ENCODE peak calls at places on chromosomes 12 and 14, in five cellular contexts. One of them, this sample, is unnamed.

GRCh38 chr12:52713960-52714886 is 10.9 kb upstream of the KRT77 start:
- DNase-seq in CD14-positive monocyte: no peak
- DNase-seq in stimulated activated CD8-positive, alpha-beta memory T cell treated with anti-CD3 and anti-CD28 coated beads, Interleukin-4, amount 100 ng/mL, for 48 hours: peak; percentile 60
- DNase-seq in effector CD8-positive, alpha-beta T cell: no peak
- DNase-seq in MM.1S: no peak
- DNase-seq in this sample: peak; percentile 24

GRCh38 chr12:93219947-93220346 is 157.8 kb upstream of the NUDT4 start:
- DNase-seq in MM.1S: no peak
- DNase-seq in CD14-positive monocyte: no peak
- DNase-seq in effector CD8-positive, alpha-beta T cell: no peak
- DNase-seq in stimulated activated CD8-positive, alpha-beta memory T cell treated with anti-CD3 and anti-CD28 coated beads, Interleukin-4, amount 100 ng/mL, for 48 hours: no peak
- DNase-seq in this sample: no peak

GRCh38 chr12:130870442-130871285 is 1.2 kb upstream of the RAN start:
- DNase-seq in MM.1S: peak; percentile 59
- DNase-seq in effector CD8-positive, alpha-beta T cell: peak; percentile 41
- DNase-seq in CD14-positive monocyte: peak; percentile 76
- DNase-seq in stimulated activated CD8-positive, alpha-beta memory T cell treated with anti-CD3 and anti-CD28 coated beads, Interleukin-4, amount 100 ng/mL, for 48 hours: peak; percentile 79
- DNase-seq in this sample: peak; percentile 57

GRCh38 chr12:69456239-69456638 is 13.9 kb upstream of the FRS2 start:
- DNase-seq in effector CD8-positive, alpha-beta T cell: no peak
- DNase-seq in stimulated activated CD8-positive, alpha-beta memory T cell treated with anti-CD3 and anti-CD28 coated beads, Interleukin-4, amount 100 ng/mL, for 48 hours: no peak
- DNase-seq in MM.1S: no peak
- DNase-seq in CD14-positive monocyte: no peak
- DNase-seq in this sample: no peak

GRCh38 chr12:81896771-81897170 is 137.6 kb upstream of the PPFIA2 start:
- DNase-seq in effector CD8-positive, alpha-beta T cell: no peak
- DNase-seq in CD14-positive monocyte: no peak
- DNase-seq in stimulated activated CD8-positive, alpha-beta memory T cell treated with anti-CD3 and anti-CD28 coated beads, Interleukin-4, amount 100 ng/mL, for 48 hours: peak; percentile 35
- DNase-seq in MM.1S: no peak
- DNase-seq in this sample: no peak

GRCh38 chr12:75876843-75877587 is 154.6 kb downstream of the PHLDA1 start:
- DNase-seq in MM.1S: no peak
- DNase-seq in CD14-positive monocyte: no peak
- DNase-seq in effector CD8-positive, alpha-beta T cell: no peak
- DNase-seq in stimulated activated CD8-positive, alpha-beta memory T cell treated with anti-CD3 and anti-CD28 coated beads, Interleukin-4, amount 100 ng/mL, for 48 hours: no peak
- DNase-seq in this sample: no peak

GRCh38 chr12:123264642-123265041 is 7.0 kb downstream of the CDK2AP1 start:
- DNase-seq in stimulated activated CD8-positive, alpha-beta memory T cell treated with anti-CD3 and anti-CD28 coated beads, Interleukin-4, amount 100 ng/mL, for 48 hours: no peak
- DNase-seq in MM.1S: no peak
- DNase-seq in CD14-positive monocyte: no peak
- DNase-seq in effector CD8-positive, alpha-beta T cell: no peak
- DNase-seq in this sample: no peak

GRCh38 chr14:99468081-99468480 is 12.6 kb downstream of the SETD3 start:
- DNase-seq in CD14-positive monocyte: no peak
- DNase-seq in stimulated activated CD8-positive, alpha-beta memory T cell treated with anti-CD3 and anti-CD28 coated beads, Interleukin-4, amount 100 ng/mL, for 48 hours: no peak
- DNase-seq in effector CD8-positive, alpha-beta T cell: no peak
- DNase-seq in MM.1S: no peak
- DNase-seq in this sample: no peak

GRCh38 chr12:75270157-75270556 is 60.0 kb downstream of the CAPS2 start:
- DNase-seq in effector CD8-positive, alpha-beta T cell: no peak
- DNase-seq in MM.1S: no peak
- DNase-seq in CD14-positive monocyte: no peak
- DNase-seq in stimulated activated CD8-positive, alpha-beta memory T cell treated with anti-CD3 and anti-CD28 coated beads, Interleukin-4, amount 100 ng/mL, for 48 hours: no peak
- DNase-seq in this sample: no peak

GRCh38 chr12:57223191-57224165 is 6.0 kb upstream of the SHMT2 start:
- DNase-seq in stimulated activated CD8-positive, alpha-beta memory T cell treated with anti-CD3 and anti-CD28 coated beads, Interleukin-4, amount 100 ng/mL, for 48 hours: peak; percentile 46
- DNase-seq in effector CD8-positive, alpha-beta T cell: no peak
- DNase-seq in MM.1S: no peak
- DNase-seq in CD14-positive monocyte: no peak
- DNase-seq in this sample: no peak

GRCh38 chr12:104668274-104668718 is 211.5 kb downstream of the CHST11 start:
- DNase-seq in effector CD8-positive, alpha-beta T cell: no peak
- DNase-seq in stimulated activated CD8-positive, alpha-beta memory T cell treated with anti-CD3 and anti-CD28 coated beads, Interleukin-4, amount 100 ng/mL, for 48 hours: no peak
- DNase-seq in MM.1S: no peak
- DNase-seq in CD14-positive monocyte: peak; percentile 84
- DNase-seq in this sample: no peak

GRCh38 chr12:79547044-79547734 is 143.6 kb downstream of the PAWR start:
- DNase-seq in CD14-positive monocyte: no peak
- DNase-seq in stimulated activated CD8-positive, alpha-beta memory T cell treated with anti-CD3 and anti-CD28 coated beads, Interleukin-4, amount 100 ng/mL, for 48 hours: no peak
- DNase-seq in effector CD8-positive, alpha-beta T cell: no peak
- DNase-seq in MM.1S: no peak
- DNase-seq in this sample: no peak

GRCh38 chr14:59936145-59936544 is 16.2 kb downstream of the LRRC9 start:
- DNase-seq in effector CD8-positive, alpha-beta T cell: no peak
- DNase-seq in CD14-positive monocyte: no peak
- DNase-seq in MM.1S: no peak
- DNase-seq in stimulated activated CD8-positive, alpha-beta memory T cell treated with anti-CD3 and anti-CD28 coated beads, Interleukin-4, amount 100 ng/mL, for 48 hours: no peak
- DNase-seq in this sample: no peak

GRCh38 chr12:84627582-84627981 is 285.0 kb downstream of the SLC6A15 start:
- DNase-seq in MM.1S: no peak
- DNase-seq in effector CD8-positive, alpha-beta T cell: no peak
- DNase-seq in CD14-positive monocyte: no peak
- DNase-seq in stimulated activated CD8-positive, alpha-beta memory T cell treated with anti-CD3 and anti-CD28 coated beads, Interleukin-4, amount 100 ng/mL, for 48 hours: no peak
- DNase-seq in this sample: no peak

GRCh38 chr14:70022771-70023445 is 143.7 kb downstream of the SMOC1 start:
- DNase-seq in CD14-positive monocyte: no peak
- DNase-seq in stimulated activated CD8-positive, alpha-beta memory T cell treated with anti-CD3 and anti-CD28 coated beads, Interleukin-4, amount 100 ng/mL, for 48 hours: no peak
- DNase-seq in MM.1S: no peak
- DNase-seq in effector CD8-positive, alpha-beta T cell: no peak
- DNase-seq in this sample: no peak

GRCh38 chr12:10365716-10366433 is 24.0 kb downstream of the KLRK1 start:
- DNase-seq in CD14-positive monocyte: no peak
- DNase-seq in stimulated activated CD8-positive, alpha-beta memory T cell treated with anti-CD3 and anti-CD28 coated beads, Interleukin-4, amount 100 ng/mL, for 48 hours: no peak
- DNase-seq in MM.1S: no peak
- DNase-seq in effector CD8-positive, alpha-beta T cell: no peak
- DNase-seq in this sample: no peak

GRCh38 chr12:89960607-89961394 is 252.2 kb upstream of the ATP2B1 start:
- DNase-seq in MM.1S: no peak
- DNase-seq in CD14-positive monocyte: no peak
- DNase-seq in stimulated activated CD8-positive, alpha-beta memory T cell treated with anti-CD3 and anti-CD28 coated beads, Interleukin-4, amount 100 ng/mL, for 48 hours: peak; percentile 27
- DNase-seq in effector CD8-positive, alpha-beta T cell: no peak
- DNase-seq in this sample: no peak

GRCh38 chr14:100979780-100980179 is 76.3 kb upstream of the RTL1 start:
- DNase-seq in MM.1S: no peak
- DNase-seq in effector CD8-positive, alpha-beta T cell: no peak
- DNase-seq in stimulated activated CD8-positive, alpha-beta memory T cell treated with anti-CD3 and anti-CD28 coated beads, Interleukin-4, amount 100 ng/mL, for 48 hours: no peak
- DNase-seq in CD14-positive monocyte: no peak
- DNase-seq in this sample: no peak

GRCh38 chr14:100070310-100070709 is 5.1 kb downstream of the EVL start:
- DNase-seq in CD14-positive monocyte: no peak
- DNase-seq in effector CD8-positive, alpha-beta T cell: no peak
- DNase-seq in stimulated activated CD8-positive, alpha-beta memory T cell treated with anti-CD3 and anti-CD28 coated beads, Interleukin-4, amount 100 ng/mL, for 48 hours: peak; percentile 47
- DNase-seq in MM.1S: no peak
- DNase-seq in this sample: peak; percentile 61

GRCh38 chr12:19095869-19096480 is 33.6 kb upstream of the PLEKHA5 start:
- DNase-seq in stimulated activated CD8-positive, alpha-beta memory T cell treated with anti-CD3 and anti-CD28 coated beads, Interleukin-4, amount 100 ng/mL, for 48 hours: no peak
- DNase-seq in effector CD8-positive, alpha-beta T cell: no peak
- DNase-seq in MM.1S: no peak
- DNase-seq in CD14-positive monocyte: no peak
- DNase-seq in this sample: no peak

GRCh38 chr14:67510121-67510520 is 21.6 kb upstream of the TMEM229B start:
- DNase-seq in effector CD8-positive, alpha-beta T cell: no peak
- DNase-seq in MM.1S: no peak
- DNase-seq in stimulated activated CD8-positive, alpha-beta memory T cell treated with anti-CD3 and anti-CD28 coated beads, Interleukin-4, amount 100 ng/mL, for 48 hours: no peak
- DNase-seq in CD14-positive monocyte: no peak
- DNase-seq in this sample: no peak

GRCh38 chr14:23729720-23730387 is 93.7 kb downstream of the DHRS2 start:
- DNase-seq in MM.1S: no peak
- DNase-seq in stimulated activated CD8-positive, alpha-beta memory T cell treated with anti-CD3 and anti-CD28 coated beads, Interleukin-4, amount 100 ng/mL, for 48 hours: no peak
- DNase-seq in CD14-positive monocyte: no peak
- DNase-seq in effector CD8-positive, alpha-beta T cell: no peak
- DNase-seq in this sample: no peak

GRCh38 chr14:21852061-21852664 is 178.5 kb upstream of the OR4E1 start:
- DNase-seq in MM.1S: peak; percentile 61
- DNase-seq in stimulated activated CD8-positive, alpha-beta memory T cell treated with anti-CD3 and anti-CD28 coated beads, Interleukin-4, amount 100 ng/mL, for 48 hours: peak; percentile 76
- DNase-seq in effector CD8-positive, alpha-beta T cell: peak; percentile 53
- DNase-seq in CD14-positive monocyte: no peak
- DNase-seq in this sample: peak; percentile 61

GRCh38 chr12:114884535-114884934 is 200.6 kb upstream of the TBX3 start:
- DNase-seq in effector CD8-positive, alpha-beta T cell: no peak
- DNase-seq in MM.1S: no peak
- DNase-seq in CD14-positive monocyte: no peak
- DNase-seq in stimulated activated CD8-positive, alpha-beta memory T cell treated with anti-CD3 and anti-CD28 coated beads, Interleukin-4, amount 100 ng/mL, for 48 hours: no peak
- DNase-seq in this sample: no peak

GRCh38 chr12:113766880-113767878 is 198.9 kb downstream of the RBM19 start:
- DNase-seq in MM.1S: no peak
- DNase-seq in CD14-positive monocyte: no peak
- DNase-seq in stimulated activated CD8-positive, alpha-beta memory T cell treated with anti-CD3 and anti-CD28 coated beads, Interleukin-4, amount 100 ng/mL, for 48 hours: no peak
- DNase-seq in effector CD8-positive, alpha-beta T cell: no peak
- DNase-seq in this sample: no peak

GRCh38 chr12:65492997-65493892 is 214.8 kb downstream of the MSRB3 start:
- DNase-seq in CD14-positive monocyte: no peak
- DNase-seq in stimulated activated CD8-positive, alpha-beta memory T cell treated with anti-CD3 and anti-CD28 coated beads, Interleukin-4, amount 100 ng/mL, for 48 hours: no peak
- DNase-seq in MM.1S: no peak
- DNase-seq in effector CD8-positive, alpha-beta T cell: no peak
- DNase-seq in this sample: no peak

GRCh38 chr12:52741378-52742195 is 35.6 kb downstream of the KRT76 start:
- DNase-seq in MM.1S: peak; percentile 74
- DNase-seq in stimulated activated CD8-positive, alpha-beta memory T cell treated with anti-CD3 and anti-CD28 coated beads, Interleukin-4, amount 100 ng/mL, for 48 hours: peak; percentile 81
- DNase-seq in CD14-positive monocyte: no peak
- DNase-seq in effector CD8-positive, alpha-beta T cell: peak; percentile 38
- DNase-seq in this sample: peak; percentile 62

GRCh38 chr12:114888458-114888857 is 204.5 kb upstream of the TBX3 start:
- DNase-seq in effector CD8-positive, alpha-beta T cell: no peak
- DNase-seq in MM.1S: no peak
- DNase-seq in CD14-positive monocyte: no peak
- DNase-seq in stimulated activated CD8-positive, alpha-beta memory T cell treated with anti-CD3 and anti-CD28 coated beads, Interleukin-4, amount 100 ng/mL, for 48 hours: no peak
- DNase-seq in this sample: no peak

GRCh38 chr12:6980075-6980474 is 9.4 kb downstream of the EMG1 start:
- DNase-seq in effector CD8-positive, alpha-beta T cell: no peak
- DNase-seq in MM.1S: no peak
- DNase-seq in stimulated activated CD8-positive, alpha-beta memory T cell treated with anti-CD3 and anti-CD28 coated beads, Interleukin-4, amount 100 ng/mL, for 48 hours: no peak
- DNase-seq in CD14-positive monocyte: no peak
- DNase-seq in this sample: no peak